ENCODE peak calls at places on chromosomes 13 and 19, in ten cellular contexts. One of them, this sample, is unnamed. For H3K36me3, the result is how much of the 10 kb centered on the place peaks cover.

GRCh38 chr13:101210774-101211173 is 205.5 kb downstream of the NALCN start:
- DNase-seq in endodermal cell: no peak
- DNase-seq in uterus: no peak
- DNase-seq in thyroid gland: no peak
- DNase-seq in cardiac muscle cell: no peak
- DNase-seq in BE2C: no peak
- DNase-seq in MG63: no peak
- DNase-seq in thoracic aorta: no peak
- DNase-seq in PC-3: peak
- DNase-seq in psoas muscle: no peak
- DNase-seq in this sample: no peak

GRCh38 chr13:41054919-41055619 is 6.2 kb upstream of the WBP4 start:
- DNase-seq in endodermal cell: peak
- DNase-seq in uterus: no peak
- DNase-seq in thyroid gland: no peak
- DNase-seq in cardiac muscle cell: no peak
- DNase-seq in BE2C: no peak
- DNase-seq in MG63: no peak
- DNase-seq in thoracic aorta: no peak
- DNase-seq in PC-3: no peak
- DNase-seq in psoas muscle: no peak
- DNase-seq in this sample: no peak

GRCh38 chr13:73261739-73262216 is 203.0 kb downstream of the KLF5 start:
- DNase-seq in endodermal cell: peak
- DNase-seq in uterus: no peak
- DNase-seq in thyroid gland: no peak
- DNase-seq in cardiac muscle cell: peak
- DNase-seq in BE2C: peak
- DNase-seq in MG63: no peak
- DNase-seq in thoracic aorta: no peak
- DNase-seq in PC-3: peak
- DNase-seq in psoas muscle: no peak
- DNase-seq in this sample: no peak

GRCh38 chr19:1001538-1002166 is 1.4 kb downstream of the GRIN3B start:
- DNase-seq in endodermal cell: peak
- DNase-seq in uterus: no peak
- DNase-seq in thyroid gland: peak
- DNase-seq in cardiac muscle cell: peak
- DNase-seq in BE2C: peak
- DNase-seq in MG63: no peak
- DNase-seq in thoracic aorta: no peak
- DNase-seq in PC-3: peak
- DNase-seq in psoas muscle: no peak
- DNase-seq in this sample: peak

GRCh38 chr19:42199440-42200115 is 17.9 kb downstream of the DEDD2 start:
- DNase-seq in endodermal cell: peak
- DNase-seq in uterus: no peak
- DNase-seq in thyroid gland: no peak
- DNase-seq in cardiac muscle cell: no peak
- DNase-seq in BE2C: no peak
- DNase-seq in MG63: no peak
- DNase-seq in thoracic aorta: no peak
- DNase-seq in PC-3: no peak
- DNase-seq in psoas muscle: peak
- DNase-seq in this sample: peak

GRCh38 chr19:29665215-29665825 is at the start of gene PLEKHF1:
- DNase-seq in endodermal cell: peak
- DNase-seq in uterus: peak
- DNase-seq in thyroid gland: peak
- DNase-seq in cardiac muscle cell: peak
- DNase-seq in BE2C: peak
- DNase-seq in MG63: peak
- DNase-seq in thoracic aorta: peak
- DNase-seq in PC-3: peak
- DNase-seq in psoas muscle: peak
- DNase-seq in this sample: peak

GRCh38 chr19:17348700-17349099 is 11.3 kb downstream of the GTPBP3 start:
- DNase-seq in endodermal cell: peak
- DNase-seq in uterus: peak
- DNase-seq in thyroid gland: no peak
- DNase-seq in cardiac muscle cell: peak
- DNase-seq in BE2C: peak
- DNase-seq in MG63: peak
- DNase-seq in thoracic aorta: peak
- DNase-seq in PC-3: peak
- DNase-seq in psoas muscle: peak
- DNase-seq in this sample: no peak

GRCh38 chr19:11814707-11815050 is 606 bp downstream of the ZNF440 start:
- DNase-seq in endodermal cell: no peak
- DNase-seq in uterus: no peak
- DNase-seq in thyroid gland: no peak
- DNase-seq in cardiac muscle cell: peak
- DNase-seq in BE2C: peak
- DNase-seq in MG63: peak
- DNase-seq in thoracic aorta: no peak
- DNase-seq in PC-3: peak
- DNase-seq in psoas muscle: no peak
- DNase-seq in this sample: no peak

GRCh38 chr13:30045916-30046704 is 195.7 kb upstream of the UBL3 start:
- DNase-seq in endodermal cell: no peak
- DNase-seq in uterus: no peak
- DNase-seq in thyroid gland: no peak
- DNase-seq in cardiac muscle cell: peak
- DNase-seq in BE2C: no peak
- DNase-seq in MG63: peak
- DNase-seq in thoracic aorta: no peak
- DNase-seq in PC-3: peak
- DNase-seq in psoas muscle: no peak
- DNase-seq in this sample: no peak

GRCh38 chr13:44364601-44365000 is 9.0 kb upstream of the SERP2 start:
- DNase-seq in endodermal cell: peak
- DNase-seq in uterus: no peak
- DNase-seq in thyroid gland: no peak
- DNase-seq in cardiac muscle cell: peak
- DNase-seq in BE2C: no peak
- DNase-seq in MG63: peak
- DNase-seq in thoracic aorta: no peak
- DNase-seq in PC-3: peak
- DNase-seq in psoas muscle: no peak
- DNase-seq in this sample: no peak

GRCh38 chr13:86825410-86825809 is 845.8 kb upstream of the SLITRK5 start:
- DNase-seq in endodermal cell: no peak
- DNase-seq in uterus: no peak
- DNase-seq in thyroid gland: no peak
- DNase-seq in cardiac muscle cell: no peak
- DNase-seq in BE2C: no peak
- DNase-seq in MG63: no peak
- DNase-seq in thoracic aorta: no peak
- DNase-seq in PC-3: no peak
- DNase-seq in psoas muscle: no peak
- DNase-seq in this sample: no peak

GRCh38 chr13:35768126-35768525 is 291.6 kb upstream of the MAB21L1 start:
- DNase-seq in endodermal cell: no peak
- DNase-seq in uterus: no peak
- DNase-seq in thyroid gland: no peak
- DNase-seq in cardiac muscle cell: no peak
- DNase-seq in BE2C: no peak
- DNase-seq in MG63: no peak
- DNase-seq in thoracic aorta: no peak
- DNase-seq in PC-3: no peak
- DNase-seq in psoas muscle: no peak
- DNase-seq in this sample: no peak

GRCh38 chr19:10271543-10272086 is 695 bp downstream of the ICAM1 start:
- DNase-seq in endodermal cell: no peak
- DNase-seq in uterus: no peak
- DNase-seq in thyroid gland: no peak
- DNase-seq in cardiac muscle cell: peak
- DNase-seq in BE2C: no peak
- DNase-seq in MG63: no peak
- DNase-seq in thoracic aorta: no peak
- DNase-seq in PC-3: no peak
- DNase-seq in psoas muscle: no peak
- DNase-seq in this sample: no peak

GRCh38 chr19:6694147-6694815 is 24.3 kb upstream of the TNFSF14 start:
- DNase-seq in endodermal cell: no peak
- DNase-seq in uterus: no peak
- DNase-seq in thyroid gland: no peak
- DNase-seq in cardiac muscle cell: no peak
- DNase-seq in BE2C: no peak
- DNase-seq in MG63: no peak
- DNase-seq in thoracic aorta: no peak
- DNase-seq in PC-3: no peak
- DNase-seq in psoas muscle: no peak
- DNase-seq in this sample: no peak

GRCh38 chr13:26601669-26602068 is 44.2 kb downstream of the WASF3 start:
- DNase-seq in endodermal cell: no peak
- DNase-seq in uterus: no peak
- DNase-seq in thyroid gland: no peak
- DNase-seq in cardiac muscle cell: peak
- DNase-seq in BE2C: no peak
- DNase-seq in MG63: peak
- DNase-seq in thoracic aorta: no peak
- DNase-seq in PC-3: peak
- DNase-seq in psoas muscle: no peak
- DNase-seq in this sample: no peak

GRCh38 chr19:511101-511841 is 4.0 kb downstream of the TPGS1 start:
- DNase-seq in endodermal cell: peak
- DNase-seq in uterus: no peak
- DNase-seq in thyroid gland: no peak
- DNase-seq in cardiac muscle cell: peak
- DNase-seq in BE2C: no peak
- DNase-seq in MG63: no peak
- DNase-seq in thoracic aorta: no peak
- DNase-seq in PC-3: no peak
- DNase-seq in psoas muscle: no peak
- DNase-seq in this sample: peak

GRCh38 chr13:34733720-34734119 is 208.3 kb upstream of the NBEA start:
- DNase-seq in endodermal cell: no peak
- DNase-seq in uterus: no peak
- DNase-seq in thyroid gland: no peak
- DNase-seq in cardiac muscle cell: peak
- DNase-seq in BE2C: no peak
- DNase-seq in MG63: no peak
- DNase-seq in thoracic aorta: no peak
- DNase-seq in PC-3: no peak
- DNase-seq in psoas muscle: no peak
- DNase-seq in this sample: no peak

GRCh38 chr19:46303345-46303701 is 6.5 kb downstream of the HIF3A start:
- DNase-seq in endodermal cell: no peak
- DNase-seq in uterus: no peak
- DNase-seq in thyroid gland: no peak
- DNase-seq in cardiac muscle cell: no peak
- DNase-seq in BE2C: no peak
- DNase-seq in MG63: no peak
- DNase-seq in thoracic aorta: no peak
- DNase-seq in PC-3: no peak
- DNase-seq in psoas muscle: no peak
- DNase-seq in this sample: no peak

GRCh38 chr19:22784051-22784450 is at the start of gene ZNF99:
- DNase-seq in endodermal cell: no peak
- DNase-seq in uterus: peak
- DNase-seq in thyroid gland: peak
- DNase-seq in cardiac muscle cell: no peak
- DNase-seq in BE2C: peak
- DNase-seq in MG63: no peak
- DNase-seq in thoracic aorta: peak
- DNase-seq in PC-3: no peak
- DNase-seq in psoas muscle: peak
- DNase-seq in this sample: no peak
- H3K4me3 ChIP-seq in endodermal cell: no peak
- H3K4me3 ChIP-seq in uterus: peak
- H3K4me3 ChIP-seq in thyroid gland: no peak
- H3K4me3 ChIP-seq in cardiac muscle cell: no peak
- H3K4me3 ChIP-seq in BE2C: no peak
- H3K4me3 ChIP-seq in MG63: no peak
- H3K4me3 ChIP-seq in thoracic aorta: peak
- H3K4me3 ChIP-seq in PC-3: no peak
- H3K4me3 ChIP-seq in psoas muscle: peak
- H3K4me3 ChIP-seq in this sample: no peak

GRCh38 chr19:4266253-4267000 is 12.6 kb upstream of the SHD start:
- DNase-seq in endodermal cell: no peak
- DNase-seq in uterus: no peak
- DNase-seq in thyroid gland: no peak
- DNase-seq in cardiac muscle cell: no peak
- DNase-seq in BE2C: no peak
- DNase-seq in MG63: no peak
- DNase-seq in thoracic aorta: no peak
- DNase-seq in PC-3: no peak
- DNase-seq in psoas muscle: no peak
- DNase-seq in this sample: no peak
- H3K36me3 ChIP-seq in endodermal cell: under half
- H3K36me3 ChIP-seq in uterus: under half
- H3K36me3 ChIP-seq in thyroid gland: half or more
- H3K36me3 ChIP-seq in cardiac muscle cell: under half
- H3K36me3 ChIP-seq in BE2C: under half
- H3K36me3 ChIP-seq in MG63: under half
- H3K36me3 ChIP-seq in thoracic aorta: half or more
- H3K36me3 ChIP-seq in PC-3: under half
- H3K36me3 ChIP-seq in psoas muscle: under half
- H3K36me3 ChIP-seq in this sample: under half

DNA sequence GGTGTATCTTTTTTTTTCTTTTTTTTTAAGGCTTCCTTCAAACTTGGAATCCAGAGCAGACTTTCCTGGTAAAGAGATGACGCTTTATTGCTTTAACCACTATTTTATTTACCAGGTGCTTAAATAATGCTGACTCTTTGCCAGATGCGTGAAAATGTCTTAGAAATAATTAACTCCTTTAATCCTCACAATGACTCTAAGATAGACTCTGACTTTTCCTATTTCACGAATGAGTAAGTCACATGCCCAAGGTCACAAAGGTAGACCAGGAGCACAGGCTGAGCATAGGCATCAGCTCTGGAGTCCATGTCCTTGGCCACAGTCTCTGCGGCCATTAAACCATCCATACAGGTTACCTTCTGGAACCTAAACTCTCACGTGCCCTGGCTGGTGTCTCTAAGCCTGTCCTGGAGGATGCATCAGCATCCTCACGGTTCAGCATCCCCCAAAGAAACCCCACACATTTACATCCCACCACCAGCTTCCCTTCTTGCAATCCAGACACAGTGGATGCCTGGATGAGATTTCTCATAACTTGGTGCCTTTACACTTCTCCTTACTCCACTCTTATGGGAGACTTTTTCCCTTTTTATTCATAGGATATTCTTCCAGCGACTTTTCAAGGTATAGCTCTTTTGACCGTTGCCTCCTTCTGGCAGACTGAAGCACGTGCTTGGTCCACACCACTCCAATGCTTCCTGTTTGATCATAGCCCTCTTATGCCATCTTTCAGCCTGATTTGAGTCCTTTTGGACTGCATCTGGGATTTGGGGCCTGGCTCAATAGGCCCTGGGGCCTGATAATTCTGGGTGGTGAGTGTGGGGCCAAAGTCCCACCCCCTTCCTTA is 87.5 kb downstream of the ERCC5 start:
- DNase-seq in endodermal cell: no peak
- DNase-seq in uterus: no peak
- DNase-seq in thyroid gland: no peak
- DNase-seq in cardiac muscle cell: no peak
- DNase-seq in BE2C: no peak
- DNase-seq in MG63: no peak
- DNase-seq in thoracic aorta: no peak
- DNase-seq in PC-3: no peak
- DNase-seq in psoas muscle: no peak
- DNase-seq in this sample: no peak
- H3K4me3 ChIP-seq in endodermal cell: no peak
- H3K4me3 ChIP-seq in uterus: no peak
- H3K4me3 ChIP-seq in thyroid gland: no peak
- H3K4me3 ChIP-seq in cardiac muscle cell: no peak
- H3K4me3 ChIP-seq in BE2C: no peak
- H3K4me3 ChIP-seq in MG63: no peak
- H3K4me3 ChIP-seq in thoracic aorta: no peak
- H3K4me3 ChIP-seq in PC-3: no peak
- H3K4me3 ChIP-seq in psoas muscle: no peak
- H3K4me3 ChIP-seq in this sample: no peak

GRCh38 chr19:5141278-5141925 is 172.5 kb downstream of the KDM4B start:
- DNase-seq in endodermal cell: no peak
- DNase-seq in uterus: no peak
- DNase-seq in thyroid gland: no peak
- DNase-seq in cardiac muscle cell: peak
- DNase-seq in BE2C: peak
- DNase-seq in MG63: no peak
- DNase-seq in thoracic aorta: no peak
- DNase-seq in PC-3: no peak
- DNase-seq in psoas muscle: peak
- DNase-seq in this sample: no peak
- H3K36me3 ChIP-seq in endodermal cell: under half
- H3K36me3 ChIP-seq in uterus: under half
- H3K36me3 ChIP-seq in thyroid gland: half or more
- H3K36me3 ChIP-seq in cardiac muscle cell: under half
- H3K36me3 ChIP-seq in BE2C: under half
- H3K36me3 ChIP-seq in MG63: under half
- H3K36me3 ChIP-seq in thoracic aorta: under half
- H3K36me3 ChIP-seq in PC-3: under half
- H3K36me3 ChIP-seq in psoas muscle: under half
- H3K36me3 ChIP-seq in this sample: under half

This sample was measured in naive thymus-derived CD4-positive, alpha-beta T cell.